ENCODE peak calls at places on chromosomes 7 and 10, in nine cellular contexts. One of them, this sample, is unnamed.

GRCh38 chr10:128519581-128519980 is 393.4 kb upstream of the MKI67 start:
- DNase-seq in epithelial cell of esophagus: no peak
- DNase-seq in GM19239: no peak
- DNase-seq in fibroblast of lung: no peak
- DNase-seq in ACHN: no peak
- DNase-seq in hippocampal formation: no peak
- DNase-seq in AG10803: no peak
- DNase-seq in T follicular helper cell: no peak
- DNase-seq in NCI-H446 treated with DMSO at 0.1 percent for 48 hours: no peak
- DNase-seq in this sample: no peak

GRCh38 chr10:82762641-82763040 is 887.6 kb downstream of the NRG3 start:
- DNase-seq in AG10803: no peak
- DNase-seq in fibroblast of lung: no peak
- DNase-seq in T follicular helper cell: no peak
- DNase-seq in hippocampal formation: no peak
- DNase-seq in epithelial cell of esophagus: no peak
- DNase-seq in GM19239: no peak
- DNase-seq in NCI-H446 treated with DMSO at 0.1 percent for 48 hours: no peak
- DNase-seq in ACHN: no peak
- DNase-seq in this sample: no peak

GRCh38 chr10:45407542-45407941 is 33.5 kb downstream of the ALOX5 start:
- DNase-seq in fibroblast of lung: no peak
- DNase-seq in ACHN: no peak
- DNase-seq in T follicular helper cell: no peak
- DNase-seq in AG10803: no peak
- DNase-seq in epithelial cell of esophagus: no peak
- DNase-seq in GM19239: no peak
- DNase-seq in hippocampal formation: no peak
- DNase-seq in NCI-H446 treated with DMSO at 0.1 percent for 48 hours: no peak
- DNase-seq in this sample: no peak

GRCh38 chr7:89994483-89994882 is 159.8 kb upstream of the STEAP1 start:
- DNase-seq in ACHN: no peak
- DNase-seq in AG10803: no peak
- DNase-seq in hippocampal formation: no peak
- DNase-seq in GM19239: no peak
- DNase-seq in T follicular helper cell: no peak
- DNase-seq in epithelial cell of esophagus: peak
- DNase-seq in NCI-H446 treated with DMSO at 0.1 percent for 48 hours: no peak
- DNase-seq in fibroblast of lung: no peak
- DNase-seq in this sample: no peak

GRCh38 chr7:1537631-1538412 is 7.3 kb downstream of the MAFK start:
- DNase-seq in epithelial cell of esophagus: no peak
- DNase-seq in AG10803: peak
- DNase-seq in hippocampal formation: no peak
- DNase-seq in ACHN: peak
- DNase-seq in GM19239: no peak
- DNase-seq in T follicular helper cell: no peak
- DNase-seq in fibroblast of lung: peak
- DNase-seq in NCI-H446 treated with DMSO at 0.1 percent for 48 hours: no peak
- DNase-seq in this sample: no peak

GRCh38 chr10:132264966-132265877 is 42.5 kb downstream of the STK32C start:
- DNase-seq in AG10803: peak
- DNase-seq in hippocampal formation: no peak
- DNase-seq in ACHN: no peak
- DNase-seq in fibroblast of lung: peak
- DNase-seq in epithelial cell of esophagus: no peak
- DNase-seq in GM19239: no peak
- DNase-seq in T follicular helper cell: no peak
- DNase-seq in NCI-H446 treated with DMSO at 0.1 percent for 48 hours: no peak
- DNase-seq in this sample: no peak

GRCh38 chr10:43282881-43283280 is 16.0 kb upstream of the RASGEF1A start:
- DNase-seq in hippocampal formation: no peak
- DNase-seq in epithelial cell of esophagus: peak
- DNase-seq in AG10803: no peak
- DNase-seq in GM19239: no peak
- DNase-seq in fibroblast of lung: no peak
- DNase-seq in NCI-H446 treated with DMSO at 0.1 percent for 48 hours: no peak
- DNase-seq in T follicular helper cell: no peak
- DNase-seq in ACHN: peak
- DNase-seq in this sample: no peak

GRCh38 chr10:79488870-79489269 is 23.5 kb upstream of the EIF5AL1 start:
- DNase-seq in NCI-H446 treated with DMSO at 0.1 percent for 48 hours: no peak
- DNase-seq in fibroblast of lung: no peak
- DNase-seq in ACHN: peak
- DNase-seq in T follicular helper cell: no peak
- DNase-seq in epithelial cell of esophagus: no peak
- DNase-seq in GM19239: no peak
- DNase-seq in hippocampal formation: no peak
- DNase-seq in AG10803: no peak
- DNase-seq in this sample: no peak

GRCh38 chr7:30513762-30514161 is 9.1 kb upstream of the GGCT start:
- DNase-seq in NCI-H446 treated with DMSO at 0.1 percent for 48 hours: no peak
- DNase-seq in T follicular helper cell: no peak
- DNase-seq in AG10803: no peak
- DNase-seq in GM19239: no peak
- DNase-seq in hippocampal formation: no peak
- DNase-seq in ACHN: no peak
- DNase-seq in epithelial cell of esophagus: peak
- DNase-seq in fibroblast of lung: no peak
- DNase-seq in this sample: no peak

GRCh38 chr7:42106562-42106961 is 130.4 kb downstream of the GLI3 start:
- DNase-seq in fibroblast of lung: no peak
- DNase-seq in epithelial cell of esophagus: no peak
- DNase-seq in T follicular helper cell: no peak
- DNase-seq in ACHN: no peak
- DNase-seq in hippocampal formation: no peak
- DNase-seq in AG10803: peak
- DNase-seq in NCI-H446 treated with DMSO at 0.1 percent for 48 hours: no peak
- DNase-seq in GM19239: no peak
- DNase-seq in this sample: no peak

GRCh38 chr10:51569467-51569866 is 129.9 kb downstream of the CSTF2T start:
- DNase-seq in T follicular helper cell: no peak
- DNase-seq in NCI-H446 treated with DMSO at 0.1 percent for 48 hours: no peak
- DNase-seq in AG10803: no peak
- DNase-seq in ACHN: no peak
- DNase-seq in epithelial cell of esophagus: no peak
- DNase-seq in GM19239: no peak
- DNase-seq in fibroblast of lung: no peak
- DNase-seq in hippocampal formation: no peak
- DNase-seq in this sample: no peak

GRCh38 chr7:143735962-143736361 is 21.5 kb downstream of the CTAGE6 start:
- DNase-seq in ACHN: no peak
- DNase-seq in GM19239: no peak
- DNase-seq in fibroblast of lung: no peak
- DNase-seq in epithelial cell of esophagus: no peak
- DNase-seq in AG10803: no peak
- DNase-seq in T follicular helper cell: no peak
- DNase-seq in hippocampal formation: no peak
- DNase-seq in NCI-H446 treated with DMSO at 0.1 percent for 48 hours: no peak
- DNase-seq in this sample: no peak